ENCODE peak calls at places on chromosomes 7 and 10, in four cellular contexts. Q, J, S and Z are unnamed samples. For H3K4me1, the result is how much of the 10 kb centered on the place peaks cover.

GRCh38 chr7:40570218-40570617 is 435.4 kb downstream of the SUGCT start:
- DNase-seq in Q (no peak), J (peak), S (peak), Z (no peak)

GRCh38 chr7:155441856-155442255 is 16.1 kb upstream of the EN2 start:
- DNase-seq in Q (peak), S (no peak), J (no peak), Z (no peak)

GRCh38 chr7:27031289-27032172 is 64.3 kb downstream of the HOXA1 start:
- DNase-seq in S (peak), J (peak), Q (no peak), Z (no peak)

GRCh38 chr10:122152544-122152943 is 118.6 kb upstream of the BTBD16 start:
- DNase-seq in J (peak), S (peak), Q (peak), Z (peak)

GRCh38 chr10:129842031-129842430 is 122.0 kb downstream of the EBF3 start:
- DNase-seq in Q (no peak), J (no peak), S (no peak), Z (no peak)

GRCh38 chr7:2775785-2776184 is 68.3 kb downstream of the GNA12 start:
- DNase-seq in S (no peak), Q (no peak), J (no peak), Z (no peak)

GRCh38 chr10:126969310-126969709 is 64.1 kb downstream of the DOCK1 start:
- DNase-seq in Q (no peak), J (no peak), S (peak), Z (no peak)

GRCh38 chr7:99116151-99116550 is 27.8 kb downstream of the SMURF1 start:
- DNase-seq in Q (no peak), J (no peak), S (no peak), Z (no peak)

GRCh38 chr10:42783181-42783549 is 570 bp downstream of the BMS1 start:
- DNase-seq in Q (no peak), J (peak), S (peak), Z (no peak)

GRCh38 chr7:112204072-112204775 is 2.0 kb downstream of the DOCK4 start:
- DNase-seq in J (no peak), S (peak), Q (no peak), Z (no peak)

GRCh38 chr10:30436200-30436599 is 2.2 kb downstream of the MAP3K8 start:
- DNase-seq in S (peak), Q (no peak), J (peak), Z (no peak)

GRCh38 chr7:69256634-69257081 is 341.6 kb upstream of the AUTS2 start:
- DNase-seq in S (peak), J (peak), Q (peak), Z (peak)

GRCh38 chr10:119919271-119919670 is 26.7 kb downstream of the SEC23IP start:
- DNase-seq in Q (no peak), J (no peak), S (peak), Z (no peak)

GRCh38 chr10:119919823-119920222 is 27.3 kb downstream of the SEC23IP start:
- DNase-seq in Q (no peak), S (no peak), J (no peak), Z (no peak)

DNA sequence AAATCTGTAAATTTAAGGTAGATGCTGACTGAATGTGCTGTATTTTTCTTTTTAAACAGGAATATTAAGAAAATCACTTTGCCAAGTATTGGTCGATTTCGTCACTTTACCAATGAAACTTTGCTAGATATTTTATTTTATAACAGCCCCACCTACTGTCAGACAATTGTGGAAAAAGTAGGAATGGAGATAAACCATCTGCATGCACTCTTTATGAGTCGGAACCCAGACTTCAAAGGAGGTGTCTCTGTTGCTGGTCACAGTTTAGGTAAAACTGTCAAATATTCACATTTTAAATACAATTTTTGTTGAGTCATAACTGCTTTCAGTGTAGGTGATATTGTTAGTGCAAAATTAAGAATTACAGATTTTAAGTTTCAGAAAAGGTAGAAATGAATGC is 25.2 kb downstream of the SEC23IP start:
- DNase-seq in S (peak), J (no peak), Q (no peak), Z (no peak)
- H3K4me1 ChIP-seq in S (under half), J (under half), Q (under half), Z (under half)

GRCh38 chr10:62082270-62082669 is 180.8 kb downstream of the ARID5B start:
- DNase-seq in S (no peak), Q (no peak), J (peak), Z (no peak)

GRCh38 chr10:62082729-62083412 is 181.4 kb downstream of the ARID5B start:
- DNase-seq in Q (no peak), S (peak), J (peak), Z (no peak)

GRCh38 chr10:62080905-62081304 is 179.4 kb downstream of the ARID5B start:
- DNase-seq in Q (no peak), J (no peak), S (no peak), Z (no peak)

GRCh38 chr10:62079885-62080559 is 178.5 kb downstream of the ARID5B start:
- DNase-seq in J (no peak), S (no peak), Q (no peak), Z (no peak)

GRCh38 chr10:62081322-62081945 is 179.9 kb downstream of the ARID5B start:
- DNase-seq in Q (no peak), J (peak), S (peak), Z (no peak)
- H3K4me1 ChIP-seq in Q (half or more), J (under half), S (half or more), Z (half or more)

GRCh38 chr7:30845426-30846135 is 66.1 kb upstream of the AQP1 start:
- DNase-seq in S (peak), J (peak), Q (peak), Z (peak)
- H3K4me1 ChIP-seq in S (under half), J (under half), Q (under half), Z (half or more)

DNA sequence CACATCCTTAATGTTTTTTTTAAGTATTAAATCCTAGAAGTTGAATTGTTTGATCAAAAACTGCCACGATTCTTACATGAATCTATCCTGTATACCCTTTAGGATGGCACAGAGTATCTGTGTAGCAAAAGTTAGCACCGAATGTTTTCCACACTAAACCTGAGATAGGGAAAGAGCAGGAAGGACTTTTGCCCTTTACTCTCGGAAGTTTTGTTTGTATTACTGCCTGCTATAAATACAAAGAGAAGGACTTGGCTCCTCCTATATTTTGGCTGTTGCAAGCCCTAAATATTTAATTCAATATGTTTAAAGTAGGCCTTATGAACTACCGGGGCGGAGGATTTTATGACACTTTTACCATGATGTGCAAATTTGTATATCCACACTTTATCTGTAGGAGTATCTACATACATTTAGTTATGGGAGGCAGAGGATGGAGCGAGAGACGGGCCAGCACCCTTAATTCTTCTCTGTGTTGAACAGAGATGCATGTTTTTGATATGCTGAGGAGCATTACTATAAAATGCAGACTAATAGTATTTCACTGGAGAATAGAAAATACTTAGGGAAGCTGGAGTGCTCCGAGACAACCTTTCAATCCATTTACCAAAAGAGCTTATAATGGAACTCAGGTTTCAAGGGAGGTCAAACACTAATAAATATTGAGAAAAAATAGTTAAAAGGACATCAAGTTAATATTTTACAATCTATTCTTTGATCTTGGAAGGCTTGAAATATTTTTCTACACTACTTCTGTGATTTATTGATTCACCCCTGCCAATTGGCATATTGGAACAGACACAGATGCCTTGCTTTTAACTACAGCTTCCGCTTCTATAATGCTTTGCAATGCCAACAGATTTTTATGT is 97.4 kb downstream of the CHN2 start:
- DNase-seq in S (no peak), Q (no peak), J (no peak), Z (no peak)
- H3K4me1 ChIP-seq in S (under half), Q (under half), J (under half), Z (under half)

DNA sequence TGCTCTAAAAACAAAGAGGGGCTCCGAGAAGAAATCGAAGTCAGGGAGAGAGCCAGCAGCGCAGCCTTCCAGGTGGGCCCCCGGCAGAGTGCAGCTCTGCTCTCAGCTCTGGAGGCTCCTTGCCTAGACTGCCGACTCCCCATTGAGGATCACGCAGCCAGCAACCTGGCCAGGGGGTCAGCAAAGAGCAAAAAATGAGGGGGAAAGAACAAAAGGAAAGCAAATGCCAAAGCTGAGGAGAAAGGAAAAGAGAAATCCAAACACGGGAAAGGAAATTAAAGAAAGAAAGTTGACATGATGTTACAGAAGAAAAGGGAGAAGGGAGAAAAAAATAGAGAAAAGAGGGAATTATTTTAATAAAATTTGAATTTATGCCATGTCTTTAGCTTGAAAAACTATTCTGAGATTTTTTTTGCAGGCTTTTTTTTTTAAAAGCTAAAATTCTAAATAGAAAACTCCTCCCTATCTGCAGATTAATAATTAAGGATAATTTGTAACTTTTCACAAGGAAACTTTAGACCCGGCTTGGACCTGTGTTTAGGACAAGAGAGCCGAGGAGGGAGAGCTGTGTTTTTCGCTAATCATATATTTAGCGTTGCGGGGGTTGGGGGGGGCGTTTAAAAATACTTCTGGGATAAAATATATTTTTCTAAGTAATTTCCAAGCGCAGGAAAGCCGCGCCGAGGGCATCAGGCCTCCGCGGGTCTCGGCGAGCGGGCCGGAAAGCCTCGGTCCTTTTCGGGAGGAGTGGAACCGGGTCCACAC is 1.9 kb downstream of the PAX2 start:
- DNase-seq in Q (no peak), S (no peak), J (no peak), Z (no peak)
- H3K4me1 ChIP-seq in Q (half or more), S (under half), J (under half), Z (under half)